ENCODE peak calls at places on chromosome 16, in ten cellular contexts. Y, B, F, S, W, V, D, R, M and C are unnamed samples.
A peak's percentile ranks its signal among the peaks of the same experiment; 100 is the strongest.

GRCh38 chr16:4550587-4550986 is 5.6 kb upstream of the C16orf96 start:
- DNase-seq in R (no peak), F (no peak), M (no peak), Y (no peak), B (no peak), W (no peak), S (no peak), V (no peak), D (no peak), C (no peak)

GRCh38 chr16:89402962-89403361 is 87.4 kb downstream of the ANKRD11 start:
- DNase-seq in R (no peak), D (no peak), S (no peak), Y (no peak), F (no peak), M (no peak), W (no peak), B (no peak), V (no peak), C (no peak)

GRCh38 chr16:79137528-79137927 is 463.0 kb downstream of the MAF start:
- DNase-seq in D (no peak), V (no peak), M (no peak), W (no peak), Y (no peak), B (no peak), F (no peak), S (no peak), R (peak; percentile 64), C (no peak)

GRCh38 chr16:84450176-84450865 is 54.1 kb downstream of the MEAK7 start:
- DNase-seq in W (no peak), R (no peak), D (no peak), Y (no peak), V (no peak), S (no peak), F (no peak), M (no peak), B (no peak), C (no peak)

GRCh38 chr16:88005148-88005547 is 53.9 kb downstream of the BANP start:
- DNase-seq in W (no peak), F (no peak), M (no peak), B (peak; percentile 49), Y (no peak), S (no peak), R (no peak), V (no peak), D (no peak), C (no peak)

GRCh38 chr16:21501869-21502667 is 97.3 kb upstream of the METTL9 start:
- DNase-seq in B (peak; percentile 99), V (peak; percentile 93), M (peak; percentile 97), D (peak; percentile 95), R (peak; percentile 85), Y (peak; percentile 98), W (peak; percentile 99), S (peak; percentile 65), F (peak; percentile 89), C (peak; percentile 99)

GRCh38 chr16:81879625-81880024 is 100.5 kb downstream of the PLCG2 start:
- DNase-seq in V (no peak), B (peak; percentile 16), D (no peak), Y (no peak), F (no peak), M (no peak), S (no peak), R (no peak), W (no peak), C (no peak)

GRCh38 chr16:90031186-90031930 is 12.1 kb upstream of the DBNDD1 start:
- DNase-seq in F (no peak), R (no peak), Y (no peak), B (no peak), S (no peak), D (no peak), M (no peak), V (no peak), W (no peak), C (no peak)

GRCh38 chr16:11004351-11004750 is 60.0 kb downstream of the CLEC16A start:
- DNase-seq in Y (no peak), S (no peak), M (no peak), B (no peak), D (no peak), F (no peak), R (no peak), W (no peak), V (no peak), C (no peak)

GRCh38 chr16:68715471-68715870 is 21.6 kb upstream of the CDH1 start:
- DNase-seq in W (no peak), Y (peak; percentile 38), R (no peak), F (no peak), M (no peak), B (no peak), V (peak; percentile 46), D (no peak), S (no peak), C (no peak)

GRCh38 chr16:87700406-87701065 is 65.2 kb downstream of the KLHDC4 start:
- DNase-seq in D (no peak), V (no peak), M (no peak), Y (no peak), B (no peak), F (no peak), W (no peak), S (no peak), R (no peak), C (no peak)

GRCh38 chr16:81630632-81631026 is 148.5 kb upstream of the PLCG2 start:
- DNase-seq in V (no peak), Y (no peak), R (no peak), S (no peak), B (peak; percentile 93), F (no peak), M (no peak), W (no peak), D (no peak), C (no peak)

GRCh38 chr16:1899641-1900451 is 18.4 kb downstream of the HS3ST6 start:
- DNase-seq in W (no peak), V (peak; percentile 71), F (no peak), B (no peak), D (no peak), Y (no peak), M (peak; percentile 18), R (no peak), S (no peak), C (peak; percentile 38)

DNA sequence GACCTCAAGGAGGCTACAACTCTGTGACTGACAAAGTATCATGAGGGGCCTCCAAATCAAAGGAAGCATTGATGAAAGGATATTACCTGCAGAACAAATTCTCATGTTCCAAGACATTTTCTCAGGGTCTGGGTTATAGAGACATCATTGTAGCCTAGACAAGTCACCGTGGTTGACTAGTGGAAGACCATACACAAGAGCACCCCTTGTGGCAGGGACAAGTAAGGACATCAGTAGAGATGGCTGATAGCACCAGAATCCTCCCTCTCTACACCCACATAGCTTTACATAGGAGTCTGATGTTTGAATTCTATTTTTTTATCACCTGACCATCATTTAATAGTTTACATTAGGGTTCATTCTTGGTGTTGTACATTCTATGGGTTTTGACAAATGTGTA is 32.5 kb upstream of the CDH8 start:
- DNase-seq in Y (no peak), R (no peak), B (peak; percentile 24), D (no peak), V (no peak), S (no peak), W (no peak), F (no peak), M (no peak), C (peak; percentile 5)
- TF ChIP-seq CTCF in Y (peak; percentile 28), R (no peak), B (peak; percentile 47), D (no peak), V (no peak), S (no peak), W (peak; percentile 55), F (no peak), M (no peak), C (no peak)

DNA sequence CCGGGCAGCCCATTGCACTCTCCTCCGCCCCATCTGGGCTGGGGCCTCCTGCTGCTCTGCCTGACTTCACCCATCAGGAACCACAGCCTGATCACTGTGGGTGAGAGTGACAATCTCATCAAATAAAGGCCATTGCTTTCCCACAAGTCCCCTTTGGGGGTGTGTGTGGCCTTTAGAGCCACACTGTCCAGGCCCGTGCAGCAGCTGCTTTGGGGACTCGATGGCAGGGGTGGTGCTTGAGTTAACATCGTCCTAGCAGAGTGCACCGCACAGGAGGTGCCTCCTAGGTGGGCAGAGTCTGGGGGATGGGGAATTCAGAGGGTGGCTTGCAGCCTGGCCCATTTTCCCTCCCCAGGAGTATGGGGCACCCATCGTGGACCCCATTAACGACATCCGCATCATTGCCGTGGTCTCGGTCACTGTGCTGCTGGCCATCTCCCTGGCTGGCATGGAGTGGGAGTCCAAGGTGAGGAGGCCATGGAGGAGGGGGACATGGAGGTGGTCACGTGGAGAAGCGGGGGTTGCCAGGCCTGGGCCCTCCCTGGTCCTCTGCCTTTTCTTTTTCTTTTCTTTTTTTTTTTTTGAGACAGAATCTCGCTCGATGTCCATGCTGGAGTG is 5.4 kb downstream of the SLC12A3 start:
- DNase-seq in R (no peak), F (no peak), M (no peak), V (no peak), Y (no peak), S (no peak), D (no peak), W (no peak), B (no peak), C (no peak)
- H3K27ac ChIP-seq in R (no peak overlapping the region), F (no peak overlapping the region), M (no peak overlapping the region), V (no peak overlapping the region), Y (no peak overlapping the region), S (no peak overlapping the region), D (no peak overlapping the region), W (no peak overlapping the region), B (no peak overlapping the region), C (no peak overlapping the region)

GRCh38 chr16:57202095-57202886 is 16.2 kb downstream of the RSPRY1 start:
- DNase-seq in S (no peak), V (no peak), Y (no peak), R (no peak), M (no peak), B (no peak), W (no peak), F (no peak), D (no peak), C (no peak)

GRCh38 chr16:57208926-57209325 is 22.8 kb downstream of the RSPRY1 start:
- DNase-seq in M (no peak), F (no peak), V (no peak), B (no peak), Y (no peak), R (no peak), S (no peak), D (no peak), W (no peak), C (no peak)

GRCh38 chr16:57203451-57203850 is 17.3 kb downstream of the RSPRY1 start:
- DNase-seq in V (no peak), Y (no peak), F (no peak), D (no peak), S (no peak), W (no peak), M (no peak), B (no peak), R (no peak), C (no peak)

GRCh38 chr16:57209780-57210179 is 23.7 kb downstream of the RSPRY1 start:
- DNase-seq in B (no peak), V (no peak), S (no peak), D (no peak), R (no peak), W (no peak), F (no peak), M (no peak), Y (no peak), C (no peak)

GRCh38 chr16:57204675-57205074 is 18.5 kb downstream of the RSPRY1 start:
- DNase-seq in W (no peak), D (no peak), R (no peak), S (no peak), Y (no peak), B (peak; percentile 25), V (no peak), M (no peak), F (no peak), C (no peak)
- TF ChIP-seq CTCF in W (no peak), D (no peak), R (no peak), S (no peak), Y (no peak), B (peak; percentile 25), V (no peak), M (no peak), F (no peak), C (no peak)

GRCh38 chr16:30748634-30749445 is 615 bp downstream of the PHKG2 start:
- DNase-seq in Y (no peak), V (peak; percentile 46), B (peak; percentile 70), F (no peak), R (no peak), D (no peak), S (no peak), M (peak; percentile 71), W (peak; percentile 55), C (no peak)
- H3K27ac ChIP-seq in Y (no peak overlapping the region), V (no peak overlapping the region), B (peak overlapping the region; percentile 68), F (peak overlapping the region; percentile 84), R (peak overlapping the region; percentile 83), D (peak overlapping the region; percentile 83), S (peak overlapping the region; percentile 91), M (peak overlapping the region; percentile 81), W (no peak overlapping the region), C (peak overlapping the region; percentile 94)